ENCODE peak calls at places on chromosome 20, in five cellular contexts. K is stimulated activated CD8-positive, alpha-beta memory T cell treated with anti-CD3 and anti-CD28 coated beads, Interleukin-7, amount 100 ng/mL, for 24 hours; Y is NCI-H1436; S is retina; D is CD8-positive, alpha-beta memory T cell. P is an unnamed sample.
A peak's percentile ranks its signal among the peaks of the same experiment; 100 is the strongest.

GRCh38 chr20:49591217-49591865 is 23.4 kb upstream of the PTGIS start:
- DNase-seq in K (no peak), Y (no peak), S (no peak), D (no peak), P (no peak)

GRCh38 chr20:675453-676314 is at the start of gene SCRT2:
- DNase-seq in K (peak; percentile 27), Y (no peak), S (peak; percentile 81), D (peak; percentile 49), P (no peak)

GRCh38 chr20:58905236-58905635 is 52.7 kb downstream of the GNAS start:
- DNase-seq in K (no peak), Y (no peak), S (no peak), D (no peak), P (no peak)

GRCh38 chr20:57590485-57591288 is 29.5 kb downstream of the ZBP1 start:
- DNase-seq in K (no peak), Y (no peak), S (no peak), D (no peak), P (no peak)

GRCh38 chr20:36819662-36820061 is 46.1 kb upstream of the DSN1 start:
- DNase-seq in K (no peak), Y (peak; percentile 61), S (no peak), D (no peak), P (peak; percentile 77)

GRCh38 chr20:62766716-62767115 is 29.6 kb upstream of the MRGBP start:
- DNase-seq in K (no peak), Y (peak; percentile 39), S (peak; percentile 13), D (no peak), P (peak; percentile 5)

GRCh38 chr20:62632575-62632974 is 9.7 kb upstream of the SLCO4A1 start:
- DNase-seq in K (no peak), Y (peak; percentile 44), S (no peak), D (no peak), P (no peak)

GRCh38 chr20:6660441-6660840 is 107.0 kb upstream of the BMP2 start:
- DNase-seq in K (no peak), Y (no peak), S (no peak), D (no peak), P (no peak)

GRCh38 chr20:6993526-6993925 is 226.0 kb downstream of the BMP2 start:
- DNase-seq in K (no peak), Y (no peak), S (no peak), D (no peak), P (no peak)

GRCh38 chr20:23222531-23223200 is 127.9 kb upstream of the NXT1 start:
- DNase-seq in K (no peak), Y (no peak), S (no peak), D (no peak), P (no peak)

GRCh38 chr20:51345601-51346101 is 196.9 kb downstream of the NFATC2 start:
- DNase-seq in K (no peak), Y (no peak), S (no peak), D (no peak), P (no peak)

GRCh38 chr20:19701449-19701848 is 56.6 kb upstream of the RIN2 start:
- DNase-seq in K (no peak), Y (no peak), S (no peak), D (no peak), P (no peak)

GRCh38 chr20:10385850-10386544 is 48.0 kb downstream of the MKKS start:
- DNase-seq in K (no peak), Y (no peak), S (no peak), D (no peak), P (no peak)

GRCh38 chr20:14845199-14846160 is 508.1 kb upstream of the FLRT3 start:
- DNase-seq in K (no peak), Y (no peak), S (no peak), D (no peak), P (no peak)

GRCh38 chr20:35271904-35272303 is 6.0 kb downstream of the MMP24OS start:
- DNase-seq in K (no peak), Y (no peak), S (no peak), D (no peak), P (no peak)